ENCODE peak calls at places on chromosomes 4 and X, in ten cellular contexts. One of them, this sample, is unnamed.

GRCh38 chr4:952881-953573 is 20.3 kb downstream of the DGKQ start:
- DNase-seq in upper lobe of right lung: peak
- DNase-seq in activated T-cell treated with anti-CD3 and anti-CD28 coated beads, Interleukin-2, amount 50 U/mL, for 1 hour: no peak
- DNase-seq in GM12865: no peak
- DNase-seq in AG10803: no peak
- DNase-seq in A549: no peak
- DNase-seq in activated T-helper 1 cell treated with anti-CD3 and anti-CD28 coated beads, Interleukin-2, amount 50 U/mL, for 16 hours: no peak
- DNase-seq in pancreas: peak
- DNase-seq in right cardiac atrium: peak
- DNase-seq in NCI-H345: no peak
- DNase-seq in this sample: no peak

GRCh38 chr4:140626982-140627381 is 58.2 kb upstream of the UCP1 start:
- DNase-seq in activated T-helper 1 cell treated with anti-CD3 and anti-CD28 coated beads, Interleukin-2, amount 50 U/mL, for 16 hours: no peak
- DNase-seq in GM12865: no peak
- DNase-seq in A549: no peak
- DNase-seq in NCI-H345: no peak
- DNase-seq in AG10803: no peak
- DNase-seq in pancreas: no peak
- DNase-seq in activated T-cell treated with anti-CD3 and anti-CD28 coated beads, Interleukin-2, amount 50 U/mL, for 1 hour: no peak
- DNase-seq in right cardiac atrium: no peak
- DNase-seq in upper lobe of right lung: no peak
- DNase-seq in this sample: no peak

GRCh38 chrX:133350751-133351150 is 64.5 kb downstream of the GPC4 start:
- DNase-seq in AG10803: peak
- DNase-seq in NCI-H345: no peak
- DNase-seq in right cardiac atrium: peak
- DNase-seq in pancreas: peak
- DNase-seq in upper lobe of right lung: no peak
- DNase-seq in activated T-helper 1 cell treated with anti-CD3 and anti-CD28 coated beads, Interleukin-2, amount 50 U/mL, for 16 hours: no peak
- DNase-seq in A549: no peak
- DNase-seq in GM12865: no peak
- DNase-seq in activated T-cell treated with anti-CD3 and anti-CD28 coated beads, Interleukin-2, amount 50 U/mL, for 1 hour: no peak
- DNase-seq in this sample: no peak

GRCh38 chrX:11759461-11760311 is 1.6 kb downstream of the MSL3 start:
- DNase-seq in AG10803: peak
- DNase-seq in A549: peak
- DNase-seq in GM12865: peak
- DNase-seq in activated T-helper 1 cell treated with anti-CD3 and anti-CD28 coated beads, Interleukin-2, amount 50 U/mL, for 16 hours: peak
- DNase-seq in NCI-H345: peak
- DNase-seq in right cardiac atrium: peak
- DNase-seq in activated T-cell treated with anti-CD3 and anti-CD28 coated beads, Interleukin-2, amount 50 U/mL, for 1 hour: peak
- DNase-seq in upper lobe of right lung: peak
- DNase-seq in pancreas: peak
- DNase-seq in this sample: peak

GRCh38 chr4:155722816-155723499 is 35.9 kb upstream of the GUCY1B1 start:
- DNase-seq in AG10803: peak
- DNase-seq in upper lobe of right lung: no peak
- DNase-seq in A549: no peak
- DNase-seq in activated T-cell treated with anti-CD3 and anti-CD28 coated beads, Interleukin-2, amount 50 U/mL, for 1 hour: no peak
- DNase-seq in activated T-helper 1 cell treated with anti-CD3 and anti-CD28 coated beads, Interleukin-2, amount 50 U/mL, for 16 hours: no peak
- DNase-seq in GM12865: no peak
- DNase-seq in NCI-H345: no peak
- DNase-seq in pancreas: no peak
- DNase-seq in right cardiac atrium: no peak
- DNase-seq in this sample: no peak

GRCh38 chr4:41533685-41534084 is 4.3 kb upstream of the LIMCH1 start:
- DNase-seq in activated T-cell treated with anti-CD3 and anti-CD28 coated beads, Interleukin-2, amount 50 U/mL, for 1 hour: no peak
- DNase-seq in A549: no peak
- DNase-seq in right cardiac atrium: no peak
- DNase-seq in GM12865: no peak
- DNase-seq in NCI-H345: no peak
- DNase-seq in upper lobe of right lung: no peak
- DNase-seq in AG10803: no peak
- DNase-seq in pancreas: no peak
- DNase-seq in activated T-helper 1 cell treated with anti-CD3 and anti-CD28 coated beads, Interleukin-2, amount 50 U/mL, for 16 hours: no peak
- DNase-seq in this sample: no peak

GRCh38 chr4:176034936-176035335 is 30.7 kb upstream of the WDR17 start:
- DNase-seq in pancreas: no peak
- DNase-seq in NCI-H345: no peak
- DNase-seq in activated T-helper 1 cell treated with anti-CD3 and anti-CD28 coated beads, Interleukin-2, amount 50 U/mL, for 16 hours: no peak
- DNase-seq in upper lobe of right lung: no peak
- DNase-seq in activated T-cell treated with anti-CD3 and anti-CD28 coated beads, Interleukin-2, amount 50 U/mL, for 1 hour: no peak
- DNase-seq in GM12865: no peak
- DNase-seq in A549: no peak
- DNase-seq in AG10803: peak
- DNase-seq in right cardiac atrium: no peak
- DNase-seq in this sample: no peak

GRCh38 chr4:74018771-74019170 is 19.7 kb downstream of the CXCL3 start:
- DNase-seq in A549: no peak
- DNase-seq in GM12865: no peak
- DNase-seq in activated T-helper 1 cell treated with anti-CD3 and anti-CD28 coated beads, Interleukin-2, amount 50 U/mL, for 16 hours: no peak
- DNase-seq in activated T-cell treated with anti-CD3 and anti-CD28 coated beads, Interleukin-2, amount 50 U/mL, for 1 hour: no peak
- DNase-seq in pancreas: no peak
- DNase-seq in right cardiac atrium: no peak
- DNase-seq in AG10803: no peak
- DNase-seq in NCI-H345: no peak
- DNase-seq in upper lobe of right lung: no peak
- DNase-seq in this sample: no peak

GRCh38 chrX:32780109-32780508 is 431.2 kb downstream of the DMD start:
- DNase-seq in pancreas: no peak
- DNase-seq in GM12865: no peak
- DNase-seq in right cardiac atrium: no peak
- DNase-seq in activated T-cell treated with anti-CD3 and anti-CD28 coated beads, Interleukin-2, amount 50 U/mL, for 1 hour: no peak
- DNase-seq in NCI-H345: no peak
- DNase-seq in activated T-helper 1 cell treated with anti-CD3 and anti-CD28 coated beads, Interleukin-2, amount 50 U/mL, for 16 hours: no peak
- DNase-seq in AG10803: no peak
- DNase-seq in A549: no peak
- DNase-seq in upper lobe of right lung: no peak
- DNase-seq in this sample: no peak

GRCh38 chr4:123481034-123481433 is 84.4 kb downstream of the SPRY1 start:
- DNase-seq in activated T-cell treated with anti-CD3 and anti-CD28 coated beads, Interleukin-2, amount 50 U/mL, for 1 hour: no peak
- DNase-seq in activated T-helper 1 cell treated with anti-CD3 and anti-CD28 coated beads, Interleukin-2, amount 50 U/mL, for 16 hours: no peak
- DNase-seq in GM12865: no peak
- DNase-seq in pancreas: no peak
- DNase-seq in A549: no peak
- DNase-seq in NCI-H345: no peak
- DNase-seq in right cardiac atrium: no peak
- DNase-seq in AG10803: peak
- DNase-seq in upper lobe of right lung: no peak
- DNase-seq in this sample: no peak

GRCh38 chr4:34158883-34159282 is 2085.4 kb downstream of the ARAP2 start:
- DNase-seq in right cardiac atrium: no peak
- DNase-seq in upper lobe of right lung: no peak
- DNase-seq in pancreas: no peak
- DNase-seq in GM12865: no peak
- DNase-seq in AG10803: no peak
- DNase-seq in activated T-helper 1 cell treated with anti-CD3 and anti-CD28 coated beads, Interleukin-2, amount 50 U/mL, for 16 hours: no peak
- DNase-seq in activated T-cell treated with anti-CD3 and anti-CD28 coated beads, Interleukin-2, amount 50 U/mL, for 1 hour: no peak
- DNase-seq in A549: no peak
- DNase-seq in NCI-H345: no peak
- DNase-seq in this sample: no peak

This sample was measured in effector CD8-positive, alpha-beta T cell.